ENCODE peak calls at places on chromosomes 16 and 17, in six cellular contexts. One of them, this sample, is unnamed.

GRCh38 chr17:61395983-61396585 is 3.6 kb upstream of the TBX2 start:
- DNase-seq in fibroblast of pulmonary artery: no peak
- DNase-seq in LHCN-M2: no peak
- DNase-seq in NCI-H774: no peak
- DNase-seq in left ventricle myocardium superior: no peak
- DNase-seq in SK-MEL-5: no peak
- DNase-seq in this sample: no peak

GRCh38 chr17:41417576-41418015 is 6.8 kb downstream of the KRT37 start:
- DNase-seq in fibroblast of pulmonary artery: no peak
- DNase-seq in LHCN-M2: no peak
- DNase-seq in NCI-H774: peak; percentile 38
- DNase-seq in left ventricle myocardium superior: no peak
- DNase-seq in SK-MEL-5: no peak
- DNase-seq in this sample: no peak

GRCh38 chr17:65588194-65588808 is 26.9 kb upstream of the AXIN2 start:
- DNase-seq in fibroblast of pulmonary artery: no peak
- DNase-seq in LHCN-M2: no peak
- DNase-seq in NCI-H774: peak; percentile 65
- DNase-seq in left ventricle myocardium superior: peak; percentile 70
- DNase-seq in SK-MEL-5: no peak
- DNase-seq in this sample: no peak

GRCh38 chr16:87853411-87854052 is 15.8 kb downstream of the SLC7A5 start:
- DNase-seq in fibroblast of pulmonary artery: peak; percentile 91
- DNase-seq in LHCN-M2: peak; percentile 84
- DNase-seq in NCI-H774: peak; percentile 44
- DNase-seq in left ventricle myocardium superior: peak; percentile 96
- DNase-seq in SK-MEL-5: peak; percentile 97
- DNase-seq in this sample: peak; percentile 88

GRCh38 chr17:40554646-40555295 is 10.5 kb downstream of the CCR7 start:
- DNase-seq in fibroblast of pulmonary artery: no peak
- DNase-seq in LHCN-M2: no peak
- DNase-seq in NCI-H774: no peak
- DNase-seq in left ventricle myocardium superior: no peak
- DNase-seq in SK-MEL-5: no peak
- DNase-seq in this sample: no peak

GRCh38 chr16:66408181-66409048 is 18.7 kb upstream of the BEAN1 start:
- DNase-seq in fibroblast of pulmonary artery: peak; percentile 84
- DNase-seq in LHCN-M2: peak; percentile 72
- DNase-seq in NCI-H774: no peak
- DNase-seq in left ventricle myocardium superior: peak; percentile 51
- DNase-seq in SK-MEL-5: peak; percentile 82
- DNase-seq in this sample: no peak

GRCh38 chr17:68334393-68334792 is 43.1 kb downstream of the ARSG start:
- DNase-seq in fibroblast of pulmonary artery: no peak
- DNase-seq in LHCN-M2: no peak
- DNase-seq in NCI-H774: no peak
- DNase-seq in left ventricle myocardium superior: no peak
- DNase-seq in SK-MEL-5: no peak
- DNase-seq in this sample: no peak

GRCh38 chr16:87924041-87924851 is 12.1 kb downstream of the CA5A start:
- DNase-seq in fibroblast of pulmonary artery: no peak
- DNase-seq in LHCN-M2: no peak
- DNase-seq in NCI-H774: peak; percentile 52
- DNase-seq in left ventricle myocardium superior: no peak
- DNase-seq in SK-MEL-5: no peak
- DNase-seq in this sample: no peak

GRCh38 chr17:77834170-77835115 is 124.1 kb upstream of the TNRC6C start:
- DNase-seq in fibroblast of pulmonary artery: peak; percentile 88
- DNase-seq in LHCN-M2: peak; percentile 82
- DNase-seq in NCI-H774: no peak
- DNase-seq in left ventricle myocardium superior: peak; percentile 73
- DNase-seq in SK-MEL-5: peak; percentile 79
- DNase-seq in this sample: peak; percentile 35

GRCh38 chr16:57092786-57093301 is 461 bp downstream of the CPNE2 start:
- DNase-seq in fibroblast of pulmonary artery: no peak
- DNase-seq in LHCN-M2: no peak
- DNase-seq in NCI-H774: no peak
- DNase-seq in left ventricle myocardium superior: peak; percentile 78
- DNase-seq in SK-MEL-5: peak; percentile 26
- DNase-seq in this sample: peak; percentile 13

GRCh38 chr17:4968166-4968915 is 724 bp upstream of the SPAG7 start:
- DNase-seq in fibroblast of pulmonary artery: no peak
- DNase-seq in LHCN-M2: no peak
- DNase-seq in NCI-H774: no peak
- DNase-seq in left ventricle myocardium superior: peak; percentile 52
- DNase-seq in SK-MEL-5: no peak
- DNase-seq in this sample: peak; percentile 13

GRCh38 chr16:56872863-56873391 is 7.9 kb downstream of the SLC12A3 start:
- DNase-seq in fibroblast of pulmonary artery: no peak
- DNase-seq in LHCN-M2: peak; percentile 25
- DNase-seq in NCI-H774: no peak
- DNase-seq in left ventricle myocardium superior: no peak
- DNase-seq in SK-MEL-5: no peak
- DNase-seq in this sample: no peak

GRCh38 chr17:13734880-13735279 is 133.2 kb upstream of the HS3ST3A1 start:
- DNase-seq in fibroblast of pulmonary artery: no peak
- DNase-seq in LHCN-M2: no peak
- DNase-seq in NCI-H774: no peak
- DNase-seq in left ventricle myocardium superior: no peak
- DNase-seq in SK-MEL-5: no peak
- DNase-seq in this sample: no peak